ENCODE peak calls at places on chromosome 5, in eight cellular contexts. T is brain microvascular endothelial cell, P is hepatocyte, W is upper lobe of right lung, V is psoas muscle, X is pancreas, J is esophagus squamous epithelium, L is foreskin fibroblast. O is an unnamed sample.

GRCh38 chr5:7394889-7395431 is 978 bp upstream of the ADCY2 start:
- DNase-seq in T (no peak), P (peak), W (no peak), V (peak), X (no peak), J (no peak), L (no peak), O (no peak)

GRCh38 chr5:175638305-175638704 is 19.6 kb upstream of the HRH2 start:
- DNase-seq in T (no peak), P (no peak), W (no peak), V (no peak), X (no peak), J (no peak), L (no peak), O (no peak)

GRCh38 chr5:37739817-37740261 is 100.0 kb downstream of the GDNF start:
- DNase-seq in T (no peak), P (no peak), W (no peak), V (no peak), X (no peak), J (no peak), L (peak), O (peak)

GRCh38 chr5:151082976-151083651 is 2.3 kb upstream of the TNIP1 start:
- DNase-seq in T (no peak), P (peak), W (peak), V (peak), X (no peak), J (no peak), L (no peak), O (no peak)

GRCh38 chr5:113448224-113448623 is 13.4 kb upstream of the TSSK1B start:
- DNase-seq in T (no peak), P (no peak), W (no peak), V (no peak), X (no peak), J (no peak), L (no peak), O (no peak)

GRCh38 chr5:158895573-158895972 is 204.1 kb downstream of the EBF1 start:
- DNase-seq in T (peak), P (no peak), W (no peak), V (no peak), X (no peak), J (no peak), L (no peak), O (peak)

GRCh38 chr5:83050723-83051340 is 26.4 kb downstream of the TMEM167A start:
- DNase-seq in T (no peak), P (no peak), W (no peak), V (no peak), X (no peak), J (no peak), L (no peak), O (no peak)

GRCh38 chr5:116130976-116131375 is 46.2 kb downstream of the COMMD10 start:
- DNase-seq in T (no peak), P (no peak), W (no peak), V (no peak), X (no peak), J (no peak), L (no peak), O (no peak)

GRCh38 chr5:41118177-41118576 is 47.0 kb upstream of the MROH2B start:
- DNase-seq in T (no peak), P (no peak), W (no peak), V (no peak), X (no peak), J (no peak), L (no peak), O (no peak)

GRCh38 chr5:33726422-33727165 is 165.2 kb downstream of the ADAMTS12 start:
- DNase-seq in T (peak), P (no peak), W (no peak), V (no peak), X (no peak), J (no peak), L (no peak), O (peak)

GRCh38 chr5:51382508-51382758 is 815 bp upstream of the ISL1 start:
- DNase-seq in T (no peak), P (no peak), W (no peak), V (no peak), X (no peak), J (no peak), L (no peak), O (no peak)

GRCh38 chr5:176700239-176700847 is 53.1 kb downstream of the TSPAN17 start:
- DNase-seq in T (no peak), P (no peak), W (no peak), V (no peak), X (no peak), J (no peak), L (no peak), O (no peak)

GRCh38 chr5:176944276-176944675 is 45.1 kb upstream of the HK3 start:
- DNase-seq in T (no peak), P (no peak), W (no peak), V (no peak), X (no peak), J (no peak), L (no peak), O (no peak)

GRCh38 chr5:17218353-17219005 is 1.0 kb downstream of the BASP1 start:
- DNase-seq in T (peak), P (peak), W (peak), V (peak), X (no peak), J (no peak), L (peak), O (peak)

GRCh38 chr5:107783551-107783950 is 112.8 kb upstream of the EFNA5 start:
- DNase-seq in T (no peak), P (no peak), W (no peak), V (no peak), X (no peak), J (no peak), L (no peak), O (no peak)

GRCh38 chr5:121949885-121950284 is 11.9 kb upstream of the SRFBP1 start:
- DNase-seq in T (peak), P (peak), W (no peak), V (no peak), X (no peak), J (no peak), L (peak), O (peak)

GRCh38 chr5:87829214-87829551 is 416.5 kb upstream of the CCNH start:
- DNase-seq in T (peak), P (peak), W (no peak), V (peak), X (peak), J (no peak), L (peak), O (peak)

GRCh38 chr5:149455889-149456409 is 76.9 kb upstream of the IL17B start:
- DNase-seq in T (peak), P (peak), W (no peak), V (peak), X (no peak), J (no peak), L (peak), O (peak)

GRCh38 chr5:127813633-127814171 is 110.5 kb downstream of the CCDC192 start:
- DNase-seq in T (peak), P (no peak), W (no peak), V (no peak), X (no peak), J (no peak), L (peak), O (peak)

GRCh38 chr5:180860273-180860886 is 696 bp downstream of the ZFP62 start:
- DNase-seq in T (no peak), P (peak), W (no peak), V (no peak), X (peak), J (no peak), L (peak), O (no peak)

GRCh38 chr5:114191441-114191840 is 170.4 kb upstream of the KCNN2 start:
- DNase-seq in T (no peak), P (no peak), W (no peak), V (no peak), X (no peak), J (no peak), L (peak), O (no peak)

GRCh38 chr5:72070519-72070918 is 36.8 kb upstream of the MAP1B start:
- DNase-seq in T (no peak), P (no peak), W (no peak), V (no peak), X (no peak), J (no peak), L (no peak), O (no peak)

GRCh38 chr5:60492958-60493357 is 207.0 kb downstream of the DEPDC1B start:
- DNase-seq in T (peak), P (no peak), W (no peak), V (no peak), X (no peak), J (no peak), L (peak), O (peak)

GRCh38 chr5:36657563-36657995 is 51.2 kb downstream of the SLC1A3 start:
- DNase-seq in T (peak), P (peak), W (no peak), V (peak), X (no peak), J (peak), L (peak), O (peak)

GRCh38 chr5:119049824-119050449 is 20.9 kb upstream of the DMXL1 start:
- DNase-seq in T (peak), P (no peak), W (no peak), V (no peak), X (no peak), J (no peak), L (peak), O (peak)

GRCh38 chr5:84603557-84604185 is 219.0 kb upstream of the EDIL3 start:
- DNase-seq in T (peak), P (no peak), W (no peak), V (peak), X (no peak), J (no peak), L (peak), O (peak)

GRCh38 chr5:40774626-40775025 is 18.9 kb upstream of the TTC33 start:
- DNase-seq in T (no peak), P (no peak), W (no peak), V (no peak), X (no peak), J (no peak), L (no peak), O (no peak)

GRCh38 chr5:36403601-36404311 is 102.1 kb upstream of the RANBP3L start:
- DNase-seq in T (peak), P (no peak), W (no peak), V (peak), X (no peak), J (no peak), L (peak), O (peak)

GRCh38 chr5:58933891-58934628 is 351.2 kb downstream of the RAB3C start:
- DNase-seq in T (no peak), P (no peak), W (no peak), V (no peak), X (no peak), J (no peak), L (no peak), O (no peak)

GRCh38 chr5:132471944-132472343 is 18.6 kb downstream of the IRF1 start:
- DNase-seq in T (no peak), P (no peak), W (peak), V (no peak), X (no peak), J (no peak), L (no peak), O (no peak)

GRCh38 chr5:81420039-81420667 is 26.2 kb upstream of the ACOT12 start:
- DNase-seq in T (peak), P (no peak), W (no peak), V (no peak), X (no peak), J (no peak), L (peak), O (peak)

GRCh38 chr5:69517763-69518212 is 25.2 kb downstream of the OCLN start:
- DNase-seq in T (peak), P (peak), W (no peak), V (no peak), X (no peak), J (no peak), L (no peak), O (peak)

GRCh38 chr5:137666109-137666850 is 69.6 kb downstream of the KLHL3 start:
- DNase-seq in T (peak), P (no peak), W (no peak), V (no peak), X (no peak), J (no peak), L (peak), O (peak)

GRCh38 chr5:140311011-140311467 is 8.1 kb upstream of the PFDN1 start:
- DNase-seq in T (peak), P (peak), W (no peak), V (no peak), X (no peak), J (no peak), L (peak), O (peak)

GRCh38 chr5:14174235-14174636 is 31.1 kb downstream of the TRIO start:
- DNase-seq in T (no peak), P (no peak), W (no peak), V (no peak), X (no peak), J (no peak), L (no peak), O (no peak)

GRCh38 chr5:180135128-180135955 is 63.8 kb upstream of the RNF130 start:
- DNase-seq in T (peak), P (no peak), W (peak), V (no peak), X (no peak), J (no peak), L (peak), O (peak)

GRCh38 chr5:9540791-9541190 is 5.1 kb downstream of the SEMA5A start:
- DNase-seq in T (peak), P (no peak), W (no peak), V (no peak), X (no peak), J (no peak), L (peak), O (peak)
- H3K4me3 ChIP-seq in T (peak), P (no peak), W (no peak), V (no peak), X (no peak), J (no peak), L (peak), O (peak)

GRCh38 chr5:66796306-66797292 is 200.4 kb downstream of the MAST4 start:
- DNase-seq in T (peak), P (no peak), W (no peak), V (no peak), X (no peak), J (no peak), L (no peak), O (peak)
- TF ChIP-seq CTCF in T (peak), P (peak), W (peak), V (no peak), X (no peak), J (no peak), L (peak), O (peak)

DNA sequence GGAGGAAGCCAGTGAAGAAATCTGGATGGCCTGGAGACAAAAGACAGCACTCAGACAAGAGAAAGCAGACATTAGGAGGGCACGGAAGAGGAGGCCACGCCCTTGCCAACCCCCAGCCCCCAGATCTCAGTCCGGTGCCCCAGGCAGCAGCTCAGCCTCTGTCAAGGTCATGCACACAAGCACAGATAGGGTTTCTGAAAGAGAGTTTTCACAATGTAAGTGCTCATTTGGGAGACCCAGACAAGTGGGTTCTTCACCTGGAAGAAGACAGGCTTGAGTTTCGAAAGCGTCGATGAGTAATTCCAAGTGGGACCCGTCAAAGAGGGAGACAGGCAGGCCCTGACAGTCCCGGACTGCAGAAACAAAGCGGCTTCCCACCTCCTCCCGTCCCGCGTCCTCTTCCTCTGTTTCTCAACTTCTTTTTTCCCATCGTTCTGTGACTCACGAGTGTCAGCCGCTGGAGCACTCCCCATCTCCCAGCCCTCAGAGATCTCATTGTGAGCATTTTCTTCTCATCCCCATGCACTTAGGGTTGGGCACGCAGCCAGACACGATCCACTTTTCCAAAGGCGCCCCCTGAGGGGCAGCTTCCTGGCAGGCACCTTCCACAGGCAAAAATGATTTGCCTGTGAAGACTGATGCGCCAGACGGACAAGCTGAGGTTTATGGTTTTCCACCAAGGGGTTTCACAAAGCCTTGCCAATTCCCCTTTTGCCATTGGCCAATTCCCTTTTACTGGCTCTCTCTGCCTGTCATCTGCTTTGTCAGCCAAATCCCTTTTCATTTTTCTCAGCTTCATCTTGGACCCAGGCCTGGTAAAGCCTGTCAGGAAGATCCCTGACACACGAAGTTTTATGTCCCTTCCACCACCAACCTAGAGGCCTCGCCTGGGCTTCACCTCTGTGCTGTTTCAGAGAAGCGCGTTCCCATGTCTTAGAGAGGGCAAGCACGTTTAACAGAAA is 86.4 kb upstream of the ANKRD55 start:
- DNase-seq in T (no peak), P (no peak), W (peak), V (peak), X (no peak), J (no peak), L (no peak), O (peak)
- H3K4me3 ChIP-seq in T (no peak), P (no peak), W (no peak), V (no peak), X (no peak), J (no peak), L (no peak), O (no peak)

DNA sequence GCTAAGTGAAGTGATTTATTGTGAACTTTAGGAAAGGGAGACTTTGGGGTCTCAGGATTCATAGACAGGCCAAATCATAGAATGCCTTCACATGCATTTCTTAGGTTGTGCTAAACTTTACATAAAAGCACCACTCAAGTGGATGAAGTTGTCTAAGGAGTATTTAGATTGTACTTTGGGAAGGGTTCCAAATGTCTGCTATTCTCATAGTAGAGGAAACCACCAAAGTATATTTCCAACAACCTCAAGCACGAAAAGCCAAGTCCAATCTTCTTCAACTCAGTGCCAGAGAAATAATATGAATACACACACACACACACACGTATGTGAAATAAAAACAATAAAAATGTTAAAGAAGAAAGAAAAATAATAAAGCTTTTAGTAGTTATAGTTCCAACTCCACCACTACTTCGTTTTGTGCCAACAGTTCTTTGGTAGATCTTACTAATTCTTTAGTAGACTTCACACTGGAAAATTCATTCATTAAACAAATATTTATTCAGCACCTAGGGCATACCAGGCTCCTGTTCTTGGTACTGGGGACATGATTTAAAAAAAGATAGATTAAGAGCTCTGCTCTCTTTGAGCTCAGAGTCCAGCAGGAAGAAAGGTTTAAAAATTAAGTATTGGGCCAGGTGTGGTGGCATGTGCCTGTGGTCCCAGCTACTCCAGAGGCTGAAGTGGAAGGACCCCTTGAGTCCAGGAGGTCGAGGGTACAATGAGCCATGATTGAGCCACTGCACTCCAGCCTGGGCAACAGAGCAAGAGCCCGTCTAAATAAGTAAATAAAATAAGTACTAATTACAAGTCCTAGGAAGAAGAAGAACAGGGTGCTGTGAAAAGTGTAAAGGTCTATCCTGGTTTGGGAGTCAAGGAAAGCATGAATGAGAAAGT is 41.5 kb downstream of the ENC1 start:
- DNase-seq in T (no peak), P (no peak), W (no peak), V (no peak), X (no peak), J (no peak), L (no peak), O (no peak)
- TF ChIP-seq CTCF in T (no peak), P (no peak), W (no peak), V (no peak), X (no peak), J (no peak), L (no peak), O (no peak)

GRCh38 chr5:147578228-147579024 is 68.6 kb upstream of the DPYSL3 start:
- DNase-seq in T (peak), P (peak), W (no peak), V (no peak), X (no peak), J (no peak), L (peak), O (peak)
- H3K4me3 ChIP-seq in T (peak), P (no peak), W (no peak), V (no peak), X (no peak), J (no peak), L (peak), O (peak)

DNA sequence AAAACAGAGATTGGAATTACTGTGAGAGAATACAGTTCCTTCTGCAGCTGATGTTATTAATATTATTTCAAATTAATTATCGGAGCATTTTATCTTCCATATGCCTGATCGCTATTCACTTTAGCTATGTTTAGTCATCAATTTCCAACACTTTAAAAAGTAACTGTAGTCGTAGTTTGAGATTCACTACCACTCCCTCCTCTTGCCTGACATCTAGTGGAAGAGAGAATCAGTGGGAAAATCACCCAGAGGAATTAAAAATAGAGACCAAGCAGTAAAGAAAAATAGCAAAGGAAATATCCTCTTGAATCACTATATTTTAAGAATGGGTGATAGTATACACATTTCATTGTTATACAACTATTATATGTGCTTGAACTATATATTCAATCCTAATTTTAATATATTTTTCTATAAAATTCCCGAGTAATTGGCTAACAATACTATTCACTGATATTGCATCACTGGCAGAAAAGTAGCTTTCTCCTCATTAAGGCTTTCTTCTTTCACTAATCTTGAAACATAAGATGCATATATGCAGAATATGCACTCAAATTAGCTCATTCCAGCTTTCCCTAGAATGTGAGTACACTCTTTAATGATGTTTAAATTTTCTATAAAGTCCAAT is 708.7 kb downstream of the CDH9 start:
- DNase-seq in T (no peak), P (peak), W (no peak), V (no peak), X (no peak), J (no peak), L (no peak), O (peak)
- TF ChIP-seq CTCF in T (no peak), P (peak), W (peak), V (no peak), X (no peak), J (no peak), L (no peak), O (peak)

O was measured in cardiac fibroblast.